ENCODE peak calls at places on chromosomes 13 and 19, in seven cellular contexts. S is breast epithelium, Z is esophagus squamous epithelium, W is body of pancreas, T is upper lobe of left lung, H is tibial nerve, R is transverse colon. M is an unnamed sample.

GRCh38 chr19:46015961-46016425 is 6.9 kb downstream of the PGLYRP1 start:
- DNase-seq in H (no peak), Z (no peak), T (no peak), S (no peak), W (no peak), R (no peak), M (no peak)

GRCh38 chr13:96091164-96091931 is 1.4 kb downstream of the HS6ST3 start:
- DNase-seq in W (peak), Z (no peak), S (no peak), R (no peak), H (no peak), T (no peak), M (no peak)

GRCh38 chr13:42272115-42272756 is at the start of gene AKAP11:
- DNase-seq in W (peak), Z (no peak), T (peak), S (peak), R (peak), H (no peak), M (no peak)

GRCh38 chr19:38265213-38265861 is 964 bp downstream of the SPINT2 start:
- DNase-seq in Z (no peak), S (peak), T (peak), W (peak), R (peak), H (no peak), M (no peak)

GRCh38 chr19:18006895-18007604 is 920 bp upstream of the ARRDC2 start:
- DNase-seq in H (peak), Z (no peak), R (peak), W (peak), S (peak), T (peak), M (peak)

GRCh38 chr13:47901451-47901850 is 99.6 kb downstream of the SUCLA2 start:
- DNase-seq in S (no peak), T (no peak), W (no peak), Z (no peak), H (no peak), R (no peak), M (no peak)

GRCh38 chr13:49540552-49540951 is 44.8 kb downstream of the PHF11 start:
- DNase-seq in H (no peak), T (no peak), S (no peak), W (no peak), Z (no peak), R (no peak), M (no peak)

GRCh38 chr13:52786747-52787146 is 47.1 kb upstream of the CNMD start:
- DNase-seq in R (no peak), W (no peak), S (no peak), H (no peak), T (no peak), Z (no peak), M (no peak)

GRCh38 chr19:52095172-52096014 is at the start of gene ZNF841:
- DNase-seq in R (peak), S (peak), T (peak), W (peak), Z (peak), H (peak), M (peak)

GRCh38 chr19:48454150-48454730 is 1.1 kb upstream of the KCNJ14 start:
- DNase-seq in T (no peak), R (no peak), W (no peak), Z (no peak), H (no peak), S (no peak), M (no peak)

GRCh38 chr13:19864018-19864338 is 529 bp upstream of the ZMYM5 start:
- DNase-seq in T (peak), Z (peak), H (peak), W (peak), R (peak), S (no peak), M (peak)

GRCh38 chr19:5805465-5806132 is 732 bp downstream of the NRTN start:
- DNase-seq in W (peak), H (no peak), Z (no peak), R (peak), S (peak), T (peak), M (peak)

GRCh38 chr19:52138614-52139290 is 986 bp downstream of the ZNF616 start:
- DNase-seq in Z (no peak), R (peak), S (no peak), W (peak), H (no peak), T (peak), M (no peak)

GRCh38 chr13:74573654-74574053 is 439.4 kb upstream of the KLF12 start:
- DNase-seq in H (no peak), Z (no peak), T (no peak), W (no peak), S (no peak), R (no peak), M (no peak)

GRCh38 chr19:20964798-20965197 is 41.7 kb downstream of the ZNF85 start:
- DNase-seq in Z (no peak), S (no peak), H (no peak), R (no peak), W (peak), T (no peak), M (no peak)

GRCh38 chr19:1129535-1129934 is 25.7 kb downstream of the GPX4 start:
- DNase-seq in S (no peak), T (no peak), W (no peak), H (no peak), Z (no peak), R (no peak), M (no peak)

GRCh38 chr13:100627142-100627541 is 38.6 kb upstream of the GGACT start:
- DNase-seq in S (no peak), T (no peak), R (no peak), Z (no peak), W (no peak), H (no peak), M (no peak)
- TF ChIP-seq POLR2A in S (no peak), T (no peak), R (no peak), Z (no peak), W (no peak), H (no peak), M (no peak)

DNA sequence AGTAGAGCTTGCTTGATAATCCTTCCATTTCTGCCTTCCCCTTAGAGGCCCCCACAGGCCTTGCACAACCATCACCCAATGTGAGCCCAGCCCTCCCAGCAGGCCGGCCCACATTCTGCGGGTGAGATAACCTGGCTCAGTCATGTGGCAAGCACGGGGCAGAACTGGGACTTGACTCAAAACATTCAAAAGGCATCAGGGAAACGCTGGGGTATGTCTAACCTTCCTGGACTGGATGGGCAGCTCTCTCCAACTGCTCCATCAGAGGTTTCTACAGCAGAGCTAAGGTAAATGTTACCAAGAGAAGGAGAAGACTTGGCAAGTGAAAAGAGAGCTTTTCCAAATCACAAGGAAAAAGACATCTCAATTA is 24.8 kb downstream of the EPS15L1 start:
- DNase-seq in R (peak), W (peak), H (peak), T (peak), S (peak), Z (peak), M (no peak)
- TF ChIP-seq POLR2A in R (no peak), W (no peak), H (peak), T (no peak), S (no peak), Z (no peak), M (no peak)

DNA sequence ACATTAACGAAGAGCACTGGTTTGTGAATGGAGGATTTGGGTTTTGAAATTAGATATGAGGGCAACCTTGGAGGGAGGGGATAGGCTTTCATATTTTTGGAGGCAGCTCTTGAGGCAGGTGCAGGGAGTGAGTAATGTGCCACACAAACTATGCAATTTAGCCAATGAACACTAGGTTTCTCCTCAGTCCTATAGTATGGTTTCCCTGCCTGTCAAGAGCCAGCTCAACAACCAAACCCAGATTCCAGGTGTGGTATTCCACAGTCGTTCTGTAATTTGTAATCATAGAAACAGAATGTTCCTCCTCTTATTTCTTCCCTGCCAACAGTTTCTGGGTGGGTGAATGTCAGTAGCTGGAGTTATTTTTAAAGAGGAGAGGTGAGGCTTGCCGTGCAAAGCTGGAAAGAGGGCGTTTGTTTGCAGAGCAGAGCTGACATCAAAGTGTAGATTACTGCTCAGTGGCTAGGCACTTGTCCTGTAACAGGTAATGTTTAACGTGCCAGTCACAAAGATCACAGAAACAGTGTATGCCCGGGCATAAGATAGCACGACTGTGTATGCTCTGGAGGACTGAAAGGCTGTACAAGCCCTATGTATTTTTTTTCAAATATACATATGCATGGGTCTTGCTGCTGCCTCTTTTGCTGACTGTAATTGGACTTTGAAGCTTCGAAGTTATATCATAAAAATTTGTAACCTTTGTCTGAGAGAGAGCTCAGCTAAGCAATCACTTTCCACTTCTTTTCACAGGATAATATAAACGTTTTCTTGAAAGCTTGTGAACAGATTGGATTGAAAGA is 124.3 kb downstream of the LMO7 start:
- DNase-seq in R (peak), Z (no peak), T (peak), W (peak), H (no peak), S (no peak), M (no peak)
- TF ChIP-seq POLR2A in R (peak), Z (no peak), T (no peak), W (peak), H (peak), S (no peak), M (no peak)

DNA sequence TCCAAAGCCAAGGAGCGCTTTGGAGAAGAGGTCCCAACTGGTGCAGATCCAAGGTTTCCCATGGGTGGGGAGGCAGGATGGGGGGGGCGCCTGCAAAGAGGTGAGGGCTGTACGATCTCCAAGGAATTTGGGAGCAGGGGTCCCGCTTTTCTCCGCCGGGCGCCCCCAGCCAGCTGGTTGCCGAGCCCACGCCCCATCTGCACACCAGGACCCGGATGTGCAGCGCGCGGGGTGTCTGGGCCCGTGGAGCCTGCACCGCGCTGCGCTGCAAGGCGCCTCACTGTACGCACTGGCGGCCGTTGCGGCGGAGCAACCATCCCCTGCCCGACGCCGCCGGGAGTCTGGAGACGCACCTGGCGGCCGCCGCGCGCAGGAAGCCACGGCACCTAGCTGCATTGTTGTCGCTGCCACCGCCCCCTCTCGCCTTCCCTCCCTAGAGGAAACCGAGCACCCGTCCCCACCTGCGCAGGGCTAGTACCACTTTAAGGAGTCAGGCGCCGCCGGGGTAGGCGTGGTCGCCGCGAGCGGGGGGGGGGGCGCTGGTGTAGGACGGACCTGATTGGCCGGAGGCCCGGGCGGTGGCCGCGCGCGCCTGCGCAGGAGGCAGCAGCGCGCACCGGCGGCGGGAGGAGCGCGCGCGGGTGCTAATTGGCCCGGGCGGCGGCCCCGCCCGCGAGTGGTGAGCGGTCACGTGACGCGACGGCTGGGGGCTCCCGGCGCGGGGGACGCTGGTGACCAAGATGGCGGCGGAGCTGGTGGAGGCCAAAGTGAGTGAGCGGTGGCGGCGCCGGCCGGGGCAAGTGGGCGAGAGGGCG is at the start of gene PIAS4:
- DNase-seq in H (peak), T (peak), S (peak), Z (peak), W (peak), R (peak), M (peak)
- TF ChIP-seq POLR2A in H (peak), T (no peak), S (no peak), Z (no peak), W (peak), R (peak), M (peak)